ENCODE peak calls at places on chromosomes 3 and 15, in ten cellular contexts. One of them, this sample, is unnamed.

GRCh38 chr3:55555866-55556621 is 68.9 kb upstream of the WNT5A start:
- DNase-seq in H7: peak; percentile 35
- DNase-seq in cardiac muscle cell: peak; percentile 25
- DNase-seq in AG09309: no peak
- DNase-seq in hippocampal formation: no peak
- DNase-seq in SHP77: no peak
- DNase-seq in stimulated activated effector memory CD8-positive, alpha-beta T cell treated with anti-CD3 and anti-CD28 coated beads, Interleukin-12 subunit alpha, Interleukin-12 subunit beta, amount 100 ng/mL, for 72 hours: no peak
- DNase-seq in D341Med: no peak
- DNase-seq in NCI-H1092: no peak
- DNase-seq in GM04504: no peak
- DNase-seq in this sample: no peak

GRCh38 chr15:72365844-72366243 is 10.0 kb downstream of the HEXA start:
- DNase-seq in stimulated activated effector memory CD8-positive, alpha-beta T cell treated with anti-CD3 and anti-CD28 coated beads, Interleukin-12 subunit alpha, Interleukin-12 subunit beta, amount 100 ng/mL, for 72 hours: no peak
- DNase-seq in NCI-H1092: no peak
- DNase-seq in hippocampal formation: no peak
- DNase-seq in D341Med: no peak
- DNase-seq in SHP77: no peak
- DNase-seq in H7: no peak
- DNase-seq in cardiac muscle cell: no peak
- DNase-seq in AG09309: no peak
- DNase-seq in GM04504: no peak
- DNase-seq in this sample: no peak

GRCh38 chr3:69197922-69198540 is 75.6 kb upstream of the LMOD3 start:
- DNase-seq in NCI-H1092: no peak
- DNase-seq in H7: no peak
- DNase-seq in hippocampal formation: no peak
- DNase-seq in SHP77: no peak
- DNase-seq in stimulated activated effector memory CD8-positive, alpha-beta T cell treated with anti-CD3 and anti-CD28 coated beads, Interleukin-12 subunit alpha, Interleukin-12 subunit beta, amount 100 ng/mL, for 72 hours: no peak
- DNase-seq in GM04504: no peak
- DNase-seq in cardiac muscle cell: no peak
- DNase-seq in D341Med: no peak
- DNase-seq in AG09309: no peak
- DNase-seq in this sample: no peak

GRCh38 chr3:9135930-9136525 is 113.4 kb downstream of the SRGAP3 start:
- DNase-seq in SHP77: no peak
- DNase-seq in NCI-H1092: no peak
- DNase-seq in cardiac muscle cell: no peak
- DNase-seq in GM04504: no peak
- DNase-seq in H7: peak; percentile 97
- DNase-seq in hippocampal formation: no peak
- DNase-seq in stimulated activated effector memory CD8-positive, alpha-beta T cell treated with anti-CD3 and anti-CD28 coated beads, Interleukin-12 subunit alpha, Interleukin-12 subunit beta, amount 100 ng/mL, for 72 hours: no peak
- DNase-seq in AG09309: no peak
- DNase-seq in D341Med: no peak
- DNase-seq in this sample: no peak

GRCh38 chr15:57924536-57924935 is 141.0 kb downstream of the ALDH1A2 start:
- DNase-seq in cardiac muscle cell: no peak
- DNase-seq in AG09309: no peak
- DNase-seq in D341Med: no peak
- DNase-seq in NCI-H1092: no peak
- DNase-seq in GM04504: no peak
- DNase-seq in SHP77: no peak
- DNase-seq in H7: no peak
- DNase-seq in stimulated activated effector memory CD8-positive, alpha-beta T cell treated with anti-CD3 and anti-CD28 coated beads, Interleukin-12 subunit alpha, Interleukin-12 subunit beta, amount 100 ng/mL, for 72 hours: no peak
- DNase-seq in hippocampal formation: no peak
- DNase-seq in this sample: no peak

GRCh38 chr3:155102329-155102728 is 22.2 kb downstream of the MME start:
- DNase-seq in NCI-H1092: no peak
- DNase-seq in stimulated activated effector memory CD8-positive, alpha-beta T cell treated with anti-CD3 and anti-CD28 coated beads, Interleukin-12 subunit alpha, Interleukin-12 subunit beta, amount 100 ng/mL, for 72 hours: no peak
- DNase-seq in cardiac muscle cell: no peak
- DNase-seq in SHP77: no peak
- DNase-seq in AG09309: no peak
- DNase-seq in GM04504: no peak
- DNase-seq in D341Med: no peak
- DNase-seq in hippocampal formation: no peak
- DNase-seq in H7: no peak
- DNase-seq in this sample: no peak

GRCh38 chr15:92113832-92114231 is 260.3 kb downstream of the SLCO3A1 start:
- DNase-seq in H7: no peak
- DNase-seq in SHP77: no peak
- DNase-seq in stimulated activated effector memory CD8-positive, alpha-beta T cell treated with anti-CD3 and anti-CD28 coated beads, Interleukin-12 subunit alpha, Interleukin-12 subunit beta, amount 100 ng/mL, for 72 hours: no peak
- DNase-seq in AG09309: no peak
- DNase-seq in NCI-H1092: no peak
- DNase-seq in hippocampal formation: no peak
- DNase-seq in GM04504: no peak
- DNase-seq in D341Med: no peak
- DNase-seq in cardiac muscle cell: no peak
- DNase-seq in this sample: no peak

GRCh38 chr3:43055393-43055792 is 50.5 kb downstream of the POMGNT2 start:
- DNase-seq in stimulated activated effector memory CD8-positive, alpha-beta T cell treated with anti-CD3 and anti-CD28 coated beads, Interleukin-12 subunit alpha, Interleukin-12 subunit beta, amount 100 ng/mL, for 72 hours: no peak
- DNase-seq in D341Med: no peak
- DNase-seq in H7: no peak
- DNase-seq in NCI-H1092: no peak
- DNase-seq in SHP77: no peak
- DNase-seq in hippocampal formation: no peak
- DNase-seq in cardiac muscle cell: no peak
- DNase-seq in AG09309: no peak
- DNase-seq in GM04504: no peak
- DNase-seq in this sample: no peak

GRCh38 chr15:60557157-60557556 is 78.2 kb upstream of the ICE2 start:
- DNase-seq in NCI-H1092: no peak
- DNase-seq in AG09309: no peak
- DNase-seq in D341Med: no peak
- DNase-seq in GM04504: no peak
- DNase-seq in cardiac muscle cell: no peak
- DNase-seq in SHP77: no peak
- DNase-seq in stimulated activated effector memory CD8-positive, alpha-beta T cell treated with anti-CD3 and anti-CD28 coated beads, Interleukin-12 subunit alpha, Interleukin-12 subunit beta, amount 100 ng/mL, for 72 hours: no peak
- DNase-seq in hippocampal formation: no peak
- DNase-seq in H7: no peak
- DNase-seq in this sample: no peak

GRCh38 chr3:66098436-66098835 is 59.7 kb upstream of the MAGI1 start:
- DNase-seq in H7: no peak
- DNase-seq in hippocampal formation: no peak
- DNase-seq in SHP77: no peak
- DNase-seq in cardiac muscle cell: no peak
- DNase-seq in GM04504: no peak
- DNase-seq in AG09309: peak; percentile 18
- DNase-seq in D341Med: no peak
- DNase-seq in stimulated activated effector memory CD8-positive, alpha-beta T cell treated with anti-CD3 and anti-CD28 coated beads, Interleukin-12 subunit alpha, Interleukin-12 subunit beta, amount 100 ng/mL, for 72 hours: no peak
- DNase-seq in NCI-H1092: no peak
- DNase-seq in this sample: no peak

GRCh38 chr3:72145506-72146380 is 360.8 kb upstream of the PROK2 start:
- DNase-seq in cardiac muscle cell: peak; percentile 74
- DNase-seq in GM04504: peak; percentile 86
- DNase-seq in H7: no peak
- DNase-seq in D341Med: no peak
- DNase-seq in SHP77: peak; percentile 6
- DNase-seq in hippocampal formation: no peak
- DNase-seq in stimulated activated effector memory CD8-positive, alpha-beta T cell treated with anti-CD3 and anti-CD28 coated beads, Interleukin-12 subunit alpha, Interleukin-12 subunit beta, amount 100 ng/mL, for 72 hours: no peak
- DNase-seq in NCI-H1092: no peak
- DNase-seq in AG09309: peak; percentile 51
- DNase-seq in this sample: no peak

GRCh38 chr3:137767146-137768020 is 3.3 kb downstream of the SOX14 start:
- DNase-seq in GM04504: no peak
- DNase-seq in SHP77: no peak
- DNase-seq in D341Med: peak; percentile 57
- DNase-seq in AG09309: no peak
- DNase-seq in NCI-H1092: no peak
- DNase-seq in cardiac muscle cell: no peak
- DNase-seq in H7: peak; percentile 86
- DNase-seq in hippocampal formation: no peak
- DNase-seq in stimulated activated effector memory CD8-positive, alpha-beta T cell treated with anti-CD3 and anti-CD28 coated beads, Interleukin-12 subunit alpha, Interleukin-12 subunit beta, amount 100 ng/mL, for 72 hours: no peak
- DNase-seq in this sample: no peak

GRCh38 chr3:37673391-37673790 is 188.3 kb upstream of the CTDSPL start:
- DNase-seq in cardiac muscle cell: no peak
- DNase-seq in hippocampal formation: no peak
- DNase-seq in stimulated activated effector memory CD8-positive, alpha-beta T cell treated with anti-CD3 and anti-CD28 coated beads, Interleukin-12 subunit alpha, Interleukin-12 subunit beta, amount 100 ng/mL, for 72 hours: no peak
- DNase-seq in SHP77: no peak
- DNase-seq in NCI-H1092: no peak
- DNase-seq in H7: no peak
- DNase-seq in GM04504: no peak
- DNase-seq in D341Med: no peak
- DNase-seq in AG09309: no peak
- DNase-seq in this sample: no peak

GRCh38 chr15:101048191-101049011 is 129.2 kb downstream of the LRRK1 start:
- DNase-seq in cardiac muscle cell: no peak
- DNase-seq in H7: peak; percentile 53
- DNase-seq in SHP77: no peak
- DNase-seq in hippocampal formation: no peak
- DNase-seq in AG09309: no peak
- DNase-seq in D341Med: peak; percentile 9
- DNase-seq in stimulated activated effector memory CD8-positive, alpha-beta T cell treated with anti-CD3 and anti-CD28 coated beads, Interleukin-12 subunit alpha, Interleukin-12 subunit beta, amount 100 ng/mL, for 72 hours: no peak
- DNase-seq in NCI-H1092: no peak
- DNase-seq in GM04504: no peak
- DNase-seq in this sample: no peak

GRCh38 chr15:68986292-68986691 is 28.2 kb upstream of the NOX5 start:
- DNase-seq in GM04504: no peak
- DNase-seq in cardiac muscle cell: no peak
- DNase-seq in SHP77: no peak
- DNase-seq in stimulated activated effector memory CD8-positive, alpha-beta T cell treated with anti-CD3 and anti-CD28 coated beads, Interleukin-12 subunit alpha, Interleukin-12 subunit beta, amount 100 ng/mL, for 72 hours: no peak
- DNase-seq in NCI-H1092: no peak
- DNase-seq in AG09309: no peak
- DNase-seq in D341Med: no peak
- DNase-seq in hippocampal formation: no peak
- DNase-seq in H7: no peak
- DNase-seq in this sample: no peak

This sample was measured in HuH-7.5.